ENCODE peak calls at places on chromosomes 6 and 20, in four cellular contexts. Z is fibroblast of lung, F is psoas muscle, X is ascending aorta. I is an unnamed sample.
A peak's percentile ranks its signal among the peaks of the same experiment; 100 is the strongest.

GRCh38 chr6:47595785-47596184 is 102.6 kb upstream of the ADGRF4 start:
- DNase-seq in X (no peak), Z (no peak), F (no peak), I (no peak)

GRCh38 chr6:149060985-149061760 is 256.3 kb upstream of the TAB2 start:
- DNase-seq in Z (peak; percentile 82), X (no peak), F (no peak), I (peak; percentile 27)

GRCh38 chr20:11447371-11448100 is 470.2 kb upstream of the BTBD3 start:
- DNase-seq in Z (no peak), X (no peak), F (no peak), I (no peak)

GRCh38 chr6:145276746-145277145 is 458.6 kb downstream of the EPM2A start:
- DNase-seq in X (no peak), Z (peak; percentile 37), F (no peak), I (no peak)

GRCh38 chr6:74851598-74851997 is 354.3 kb downstream of the COL12A1 start:
- DNase-seq in Z (peak; percentile 14), F (no peak), X (no peak), I (no peak)

GRCh38 chr6:143126574-143126941 is 65.9 kb downstream of the AIG1 start:
- DNase-seq in F (no peak), X (no peak), Z (no peak), I (no peak)

GRCh38 chr20:33399924-33400323 is 1.4 kb downstream of the CDK5RAP1 start:
- DNase-seq in X (no peak), F (no peak), Z (no peak), I (no peak)

GRCh38 chr6:149897855-149898744 is at the start of gene RAET1E:
- DNase-seq in F (no peak), X (no peak), Z (no peak), I (no peak)

GRCh38 chr6:113857565-113858066 is 471 bp downstream of the MARCKS start:
- DNase-seq in Z (no peak), X (peak; percentile 65), F (peak; percentile 56), I (peak; percentile 11)

GRCh38 chr20:45407067-45407745 is 883 bp upstream of the DBNDD2 start:
- DNase-seq in F (peak; percentile 82), X (peak; percentile 82), Z (peak; percentile 28), I (no peak)

GRCh38 chr20:46230811-46231282 is 77.5 kb downstream of the CDH22 start:
- DNase-seq in X (no peak), Z (peak; percentile 40), F (no peak), I (peak; percentile 46)

GRCh38 chr20:59781236-59781635 is 152.2 kb downstream of the SYCP2 start:
- DNase-seq in Z (no peak), X (no peak), F (no peak), I (no peak)

GRCh38 chr20:44219791-44220190 is 9.2 kb upstream of the OSER1 start:
- DNase-seq in X (no peak), Z (no peak), F (no peak), I (no peak)

GRCh38 chr6:168157272-168158007 is 78.4 kb upstream of the FRMD1 start:
- DNase-seq in F (no peak), Z (peak; percentile 89), X (no peak), I (peak; percentile 96)
- H3K4me3 ChIP-seq in F (no peak overlapping the region), Z (no peak overlapping the region), X (peak overlapping the region; percentile 52), I (no peak overlapping the region)

DNA sequence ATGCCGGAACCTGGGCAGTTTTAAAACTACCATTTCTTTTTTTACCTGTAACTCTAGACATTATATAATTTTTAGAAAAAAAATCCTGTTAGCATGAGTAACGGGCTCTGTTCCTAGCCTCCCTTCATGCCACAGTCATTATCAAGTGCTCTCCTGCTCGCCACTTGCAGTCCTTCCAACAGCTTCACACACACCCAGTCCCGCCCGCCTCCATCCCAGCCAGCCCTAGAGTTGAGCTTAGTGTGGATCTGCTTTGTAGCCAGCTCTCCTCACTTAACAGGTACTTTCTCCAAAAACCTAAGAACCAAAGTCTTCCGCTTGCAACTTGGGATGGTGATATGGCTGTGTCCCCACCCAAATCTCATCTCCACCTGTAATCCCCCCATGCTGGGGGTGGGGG is 51.5 kb downstream of the EZR start:
- DNase-seq in X (no peak), Z (no peak), F (no peak), I (no peak)
- H3K36me3 ChIP-seq in X (peaks cover 73% of the 10 kb centered on the region), Z (peaks cover 47% of the 10 kb centered on the region), F (peaks cover 3% of the 10 kb centered on the region), I (peaks cover 83% of the 10 kb centered on the region)

DNA sequence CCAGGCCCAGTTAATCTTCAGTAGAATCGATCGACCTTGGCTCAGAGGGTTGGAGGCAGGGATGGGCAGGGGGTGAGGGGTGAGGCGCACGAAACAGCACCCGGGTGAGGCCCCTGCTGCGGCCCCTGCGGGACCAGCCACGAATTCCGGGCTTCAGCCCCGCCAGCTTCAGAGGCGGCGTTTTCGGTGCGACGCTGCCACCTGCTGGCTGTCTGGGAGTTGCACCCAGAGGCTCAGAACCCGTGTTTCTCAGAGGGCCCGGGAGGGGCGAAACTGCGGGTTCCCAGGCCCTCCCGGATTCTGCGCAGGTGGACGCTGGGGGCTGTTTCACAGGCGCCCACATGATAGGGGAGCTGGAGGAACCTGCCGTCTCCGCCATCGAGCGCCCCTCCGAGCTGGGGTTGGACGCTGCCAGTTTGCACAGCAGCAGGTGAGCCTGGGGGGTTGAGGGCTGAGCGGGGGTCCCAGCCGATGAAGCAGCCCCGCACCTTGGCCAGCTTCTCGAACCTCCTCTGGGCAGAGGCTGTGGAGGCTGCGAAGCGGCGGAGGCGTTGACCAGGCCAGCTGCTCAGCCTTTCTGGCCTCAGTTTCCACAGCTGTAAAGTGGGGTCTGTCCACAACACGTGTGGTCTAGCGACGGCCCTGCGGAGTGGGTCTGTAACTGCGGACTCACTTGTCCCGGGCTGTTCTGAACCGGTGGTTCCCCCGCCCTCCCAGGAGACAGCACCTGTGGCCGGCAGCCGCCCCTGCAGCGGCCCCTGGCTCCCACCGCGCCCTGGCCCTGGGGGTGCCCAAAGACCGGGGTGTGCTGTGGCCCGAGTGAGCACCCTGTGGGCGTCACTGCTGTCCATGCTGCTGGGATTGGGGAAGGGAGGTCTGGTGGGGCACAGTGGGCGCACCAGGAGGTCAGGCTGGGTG is 2.5 kb upstream of the BHLHE23 start:
- DNase-seq in F (peak; percentile 87), Z (peak; percentile 26), X (peak; percentile 77), I (peak; percentile 68)
- H3K27me3 ChIP-seq in F (no peaks in the 10 kb centered on the region), Z (peaks cover 64% of the 10 kb centered on the region), X (peaks cover 45% of the 10 kb centered on the region), I (peaks cover 58% of the 10 kb centered on the region)

GRCh38 chr6:20740727-20741126 is 206.5 kb downstream of the CDKAL1 start:
- DNase-seq in F (no peak), Z (no peak), X (no peak), I (no peak)

GRCh38 chr6:20740088-20740487 is 205.8 kb downstream of the CDKAL1 start:
- DNase-seq in X (no peak), Z (no peak), F (no peak), I (no peak)

GRCh38 chr6:20744911-20745557 is 210.8 kb downstream of the CDKAL1 start:
- DNase-seq in X (no peak), F (no peak), Z (no peak), I (no peak)

GRCh38 chr6:20737912-20738311 is 203.7 kb downstream of the CDKAL1 start:
- DNase-seq in X (no peak), F (no peak), Z (no peak), I (no peak)

DNA sequence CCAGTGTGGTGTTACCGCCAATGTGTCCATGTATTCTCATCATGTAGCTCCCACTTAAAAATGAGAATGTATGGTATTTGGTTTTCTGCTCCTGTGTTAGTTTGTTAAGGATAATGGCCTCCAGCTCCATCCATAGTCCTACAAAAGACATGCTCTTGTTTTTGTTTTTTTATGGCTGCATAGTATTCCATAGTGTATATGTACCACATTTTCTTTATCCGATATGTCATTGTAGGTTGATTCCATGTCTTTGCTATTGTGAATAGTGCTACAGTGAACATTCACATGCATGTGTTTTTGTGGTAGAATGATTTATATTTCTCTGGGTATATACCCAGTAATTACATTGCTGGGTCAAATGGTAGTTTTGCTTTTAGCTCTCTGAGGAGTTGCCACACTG is 207.2 kb downstream of the CDKAL1 start:
- DNase-seq in F (no peak), X (no peak), Z (no peak), I (no peak)
- H3K4me3 ChIP-seq in F (no peak overlapping the region), X (no peak overlapping the region), Z (no peak overlapping the region), I (no peak overlapping the region)

I was measured in MG63.